ENCODE peak calls at places on chromosomes 6 and 20, in six cellular contexts. One of them, this sample, is unnamed.

GRCh38 chr6:164436976-164437375 is 872.4 kb downstream of the C6orf118 start:
- DNase-seq in GM23338: no peak
- DNase-seq in neural progenitor cell: no peak
- DNase-seq in GM23248: no peak
- DNase-seq in MM.1S: no peak
- DNase-seq in SK-N-SH: no peak
- DNase-seq in this sample: no peak

GRCh38 chr6:97947841-97948240 is 664.8 kb upstream of the MMS22L start:
- DNase-seq in GM23248: peak; percentile 24
- DNase-seq in GM23338: no peak
- DNase-seq in MM.1S: no peak
- DNase-seq in neural progenitor cell: no peak
- DNase-seq in SK-N-SH: peak; percentile 7
- DNase-seq in this sample: peak; percentile 91

GRCh38 chr6:129946439-129947140 is 71.8 kb upstream of the L3MBTL3 start:
- DNase-seq in GM23248: no peak
- DNase-seq in SK-N-SH: no peak
- DNase-seq in GM23338: peak; percentile 79
- DNase-seq in MM.1S: no peak
- DNase-seq in neural progenitor cell: peak; percentile 79
- DNase-seq in this sample: no peak

GRCh38 chr20:61184194-61184593 is 67.9 kb upstream of the CDH4 start:
- DNase-seq in GM23248: no peak
- DNase-seq in MM.1S: no peak
- DNase-seq in SK-N-SH: no peak
- DNase-seq in GM23338: no peak
- DNase-seq in neural progenitor cell: no peak
- DNase-seq in this sample: no peak

GRCh38 chr6:44715188-44715587 is 327.7 kb downstream of the CDC5L start:
- DNase-seq in GM23248: no peak
- DNase-seq in MM.1S: no peak
- DNase-seq in GM23338: no peak
- DNase-seq in neural progenitor cell: no peak
- DNase-seq in SK-N-SH: peak; percentile 82
- DNase-seq in this sample: no peak

GRCh38 chr6:73290435-73290834 is 27.4 kb upstream of the KHDC1 start:
- DNase-seq in GM23338: no peak
- DNase-seq in neural progenitor cell: no peak
- DNase-seq in MM.1S: no peak
- DNase-seq in GM23248: peak; percentile 56
- DNase-seq in SK-N-SH: no peak
- DNase-seq in this sample: no peak

GRCh38 chr6:56803594-56803993 is 151.3 kb upstream of the BEND6 start:
- DNase-seq in GM23338: no peak
- DNase-seq in neural progenitor cell: no peak
- DNase-seq in GM23248: peak; percentile 85
- DNase-seq in SK-N-SH: no peak
- DNase-seq in MM.1S: no peak
- DNase-seq in this sample: peak; percentile 10

GRCh38 chr20:21288587-21289370 is 14.4 kb upstream of the XRN2 start:
- DNase-seq in GM23338: no peak
- DNase-seq in GM23248: no peak
- DNase-seq in MM.1S: no peak
- DNase-seq in SK-N-SH: no peak
- DNase-seq in neural progenitor cell: no peak
- DNase-seq in this sample: no peak

GRCh38 chr6:142444800-142445405 is 143.1 kb downstream of the ADGRG6 start:
- DNase-seq in GM23338: no peak
- DNase-seq in neural progenitor cell: no peak
- DNase-seq in MM.1S: no peak
- DNase-seq in GM23248: no peak
- DNase-seq in SK-N-SH: no peak
- DNase-seq in this sample: no peak

GRCh38 chr20:40990542-40991120 is 38.0 kb upstream of the TOP1 start:
- DNase-seq in SK-N-SH: peak; percentile 84
- DNase-seq in neural progenitor cell: peak; percentile 87
- DNase-seq in GM23338: peak; percentile 94
- DNase-seq in GM23248: peak; percentile 94
- DNase-seq in MM.1S: peak; percentile 84
- DNase-seq in this sample: peak; percentile 77

GRCh38 chr6:17334265-17334664 is 53.1 kb downstream of the RBM24 start:
- DNase-seq in GM23338: no peak
- DNase-seq in GM23248: peak; percentile 40
- DNase-seq in MM.1S: no peak
- DNase-seq in neural progenitor cell: no peak
- DNase-seq in SK-N-SH: no peak
- DNase-seq in this sample: peak; percentile 9

GRCh38 chr20:31608256-31608980 is 3.3 kb downstream of the ID1 start:
- DNase-seq in GM23248: peak; percentile 90
- DNase-seq in GM23338: peak; percentile 100
- DNase-seq in neural progenitor cell: peak; percentile 93
- DNase-seq in SK-N-SH: peak; percentile 81
- DNase-seq in MM.1S: no peak
- DNase-seq in this sample: peak; percentile 86

GRCh38 chr6:64602993-64603392 is 967.4 kb downstream of the PHF3 start:
- DNase-seq in neural progenitor cell: no peak
- DNase-seq in GM23248: no peak
- DNase-seq in SK-N-SH: no peak
- DNase-seq in MM.1S: no peak
- DNase-seq in GM23338: no peak
- DNase-seq in this sample: no peak

GRCh38 chr6:30685157-30685976 is 1.1 kb downstream of the PPP1R18 start:
- DNase-seq in GM23248: peak; percentile 60
- DNase-seq in neural progenitor cell: no peak
- DNase-seq in SK-N-SH: no peak
- DNase-seq in GM23338: peak; percentile 48
- DNase-seq in MM.1S: peak; percentile 37
- DNase-seq in this sample: no peak

GRCh38 chr6:91243436-91243835 is 656.6 kb upstream of the MAP3K7 start:
- DNase-seq in GM23248: no peak
- DNase-seq in SK-N-SH: no peak
- DNase-seq in GM23338: no peak
- DNase-seq in MM.1S: no peak
- DNase-seq in neural progenitor cell: no peak
- DNase-seq in this sample: no peak

GRCh38 chr6:22904413-22904812 is 335.0 kb downstream of the HDGFL1 start:
- DNase-seq in neural progenitor cell: no peak
- DNase-seq in GM23338: no peak
- DNase-seq in GM23248: no peak
- DNase-seq in MM.1S: no peak
- DNase-seq in SK-N-SH: no peak
- DNase-seq in this sample: no peak

GRCh38 chr6:145530454-145530853 is 204.9 kb downstream of the EPM2A start:
- DNase-seq in neural progenitor cell: no peak
- DNase-seq in GM23338: no peak
- DNase-seq in GM23248: no peak
- DNase-seq in MM.1S: no peak
- DNase-seq in SK-N-SH: no peak
- DNase-seq in this sample: no peak

GRCh38 chr6:133358598-133358997 is 117.4 kb downstream of the EYA4 start:
- DNase-seq in SK-N-SH: no peak
- DNase-seq in neural progenitor cell: no peak
- DNase-seq in GM23338: no peak
- DNase-seq in GM23248: no peak
- DNase-seq in MM.1S: no peak
- DNase-seq in this sample: no peak

GRCh38 chr20:32560989-32561830 is 23.9 kb downstream of the NOL4L start:
- DNase-seq in GM23248: peak; percentile 48
- DNase-seq in SK-N-SH: no peak
- DNase-seq in GM23338: peak; percentile 68
- DNase-seq in neural progenitor cell: peak; percentile 83
- DNase-seq in MM.1S: no peak
- DNase-seq in this sample: no peak

GRCh38 chr6:12238191-12238590 is 52.0 kb upstream of the EDN1 start:
- DNase-seq in GM23338: no peak
- DNase-seq in neural progenitor cell: no peak
- DNase-seq in MM.1S: no peak
- DNase-seq in SK-N-SH: no peak
- DNase-seq in GM23248: no peak
- DNase-seq in this sample: no peak

GRCh38 chr6:16691328-16691727 is 69.9 kb downstream of the ATXN1 start:
- DNase-seq in SK-N-SH: no peak
- DNase-seq in neural progenitor cell: no peak
- DNase-seq in GM23338: no peak
- DNase-seq in GM23248: no peak
- DNase-seq in MM.1S: peak; percentile 53
- DNase-seq in this sample: no peak

GRCh38 chr6:143337201-143337949 is 113.1 kb downstream of the ADAT2 start:
- DNase-seq in MM.1S: no peak
- DNase-seq in GM23338: peak; percentile 93
- DNase-seq in SK-N-SH: peak; percentile 48
- DNase-seq in neural progenitor cell: peak; percentile 70
- DNase-seq in GM23248: no peak
- DNase-seq in this sample: no peak

GRCh38 chr6:16257999-16258708 is 19.8 kb downstream of the GMPR start:
- DNase-seq in MM.1S: no peak
- DNase-seq in GM23248: no peak
- DNase-seq in SK-N-SH: no peak
- DNase-seq in neural progenitor cell: no peak
- DNase-seq in GM23338: peak; percentile 51
- DNase-seq in this sample: no peak

GRCh38 chr6:30651143-30651542 is 4.2 kb downstream of the C6orf136 start:
- DNase-seq in GM23248: no peak
- DNase-seq in MM.1S: no peak
- DNase-seq in SK-N-SH: no peak
- DNase-seq in GM23338: no peak
- DNase-seq in neural progenitor cell: no peak
- DNase-seq in this sample: no peak

GRCh38 chr6:97630592-97630991 is 347.6 kb upstream of the MMS22L start:
- DNase-seq in GM23248: peak; percentile 67
- DNase-seq in MM.1S: no peak
- DNase-seq in SK-N-SH: no peak
- DNase-seq in neural progenitor cell: no peak
- DNase-seq in GM23338: no peak
- DNase-seq in this sample: no peak

GRCh38 chr6:19465240-19465639 is 371.9 kb upstream of the ID4 start:
- DNase-seq in SK-N-SH: no peak
- DNase-seq in neural progenitor cell: no peak
- DNase-seq in MM.1S: no peak
- DNase-seq in GM23338: no peak
- DNase-seq in GM23248: no peak
- DNase-seq in this sample: no peak

GRCh38 chr6:149268146-149268545 is 49.4 kb upstream of the TAB2 start:
- DNase-seq in neural progenitor cell: no peak
- DNase-seq in GM23338: no peak
- DNase-seq in GM23248: no peak
- DNase-seq in MM.1S: no peak
- DNase-seq in SK-N-SH: no peak
- DNase-seq in this sample: no peak

GRCh38 chr6:149264629-149265028 is 52.9 kb upstream of the TAB2 start:
- DNase-seq in GM23248: no peak
- DNase-seq in SK-N-SH: no peak
- DNase-seq in MM.1S: no peak
- DNase-seq in GM23338: no peak
- DNase-seq in neural progenitor cell: peak; percentile 31
- DNase-seq in this sample: no peak

GRCh38 chr6:149266659-149267058 is 50.9 kb upstream of the TAB2 start:
- DNase-seq in GM23248: no peak
- DNase-seq in MM.1S: peak; percentile 43
- DNase-seq in neural progenitor cell: no peak
- DNase-seq in GM23338: no peak
- DNase-seq in SK-N-SH: no peak
- DNase-seq in this sample: no peak

GRCh38 chr6:149267513-149268043 is 49.9 kb upstream of the TAB2 start:
- DNase-seq in neural progenitor cell: no peak
- DNase-seq in MM.1S: no peak
- DNase-seq in GM23248: no peak
- DNase-seq in GM23338: no peak
- DNase-seq in SK-N-SH: no peak
- DNase-seq in this sample: no peak

DNA sequence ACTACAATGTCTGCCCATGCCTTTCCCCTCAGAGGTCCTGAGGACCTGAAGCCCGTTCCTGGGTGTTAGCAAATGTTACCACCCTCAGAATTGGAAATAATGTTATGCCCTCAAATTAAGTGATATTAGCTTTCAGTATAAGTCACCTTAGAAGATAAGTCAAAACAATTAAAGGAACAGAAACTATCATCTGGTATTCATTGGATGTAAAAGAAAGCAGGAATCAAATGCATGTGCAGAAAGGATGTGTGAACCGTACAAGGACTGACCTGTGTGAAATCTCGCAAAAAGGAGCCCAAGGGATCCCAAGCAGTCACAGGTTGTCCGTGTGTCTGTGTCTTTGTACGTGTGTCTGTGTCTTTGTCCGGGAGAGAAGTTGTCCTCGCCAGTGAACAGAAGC is 51.6 kb upstream of the TAB2 start:
- DNase-seq in GM23338: no peak
- DNase-seq in MM.1S: no peak
- DNase-seq in neural progenitor cell: no peak
- DNase-seq in SK-N-SH: no peak
- DNase-seq in GM23248: no peak
- DNase-seq in this sample: no peak
- H3K27ac ChIP-seq in GM23338: no peak overlapping the region
- H3K27ac ChIP-seq in MM.1S: no peak overlapping the region
- H3K27ac ChIP-seq in neural progenitor cell: no peak overlapping the region
- H3K27ac ChIP-seq in SK-N-SH: no peak overlapping the region
- H3K27ac ChIP-seq in GM23248: no peak overlapping the region
- H3K27ac ChIP-seq in this sample: no peak overlapping the region

GRCh38 chr20:5548112-5548511 is 202.1 kb upstream of the SHLD1 start:
- DNase-seq in GM23338: no peak
- DNase-seq in SK-N-SH: no peak
- DNase-seq in neural progenitor cell: no peak
- DNase-seq in MM.1S: no peak
- DNase-seq in GM23248: no peak
- DNase-seq in this sample: no peak
- H3F3A ChIP-seq in GM23338: no peaks in the 10 kb centered on the region
- H3F3A ChIP-seq in SK-N-SH: peaks cover 4% of the 10 kb centered on the region
- H3F3A ChIP-seq in neural progenitor cell: no peaks in the 10 kb centered on the region
- H3F3A ChIP-seq in MM.1S: no peaks in the 10 kb centered on the region
- H3F3A ChIP-seq in GM23248: peaks cover 15% of the 10 kb centered on the region
- H3F3A ChIP-seq in this sample: no peaks in the 10 kb centered on the region

DNA sequence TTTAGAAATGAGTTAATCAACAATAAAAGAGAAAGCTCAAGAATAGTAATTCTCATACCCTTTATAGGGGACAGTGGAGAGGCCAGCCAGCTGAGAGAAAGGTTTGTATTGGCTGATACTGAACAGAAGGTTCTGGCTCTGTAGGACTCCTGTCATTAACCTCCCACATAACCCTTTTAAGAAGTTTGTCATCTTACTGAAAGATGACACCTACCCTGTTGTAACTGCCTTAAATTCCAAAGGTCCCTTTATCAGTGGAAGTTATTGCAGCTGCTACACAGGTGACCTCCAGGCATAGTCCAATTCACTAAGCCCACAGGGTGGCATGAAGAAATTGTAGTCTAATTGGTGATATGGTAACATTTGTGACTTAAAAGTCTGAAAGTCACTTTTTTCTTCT is 790.1 kb downstream of the TENT5A start:
- DNase-seq in GM23338: no peak
- DNase-seq in SK-N-SH: no peak
- DNase-seq in neural progenitor cell: no peak
- DNase-seq in GM23248: no peak
- DNase-seq in MM.1S: no peak
- DNase-seq in this sample: no peak
- H3K27ac ChIP-seq in GM23338: no peak overlapping the region
- H3K27ac ChIP-seq in SK-N-SH: no peak overlapping the region
- H3K27ac ChIP-seq in neural progenitor cell: no peak overlapping the region
- H3K27ac ChIP-seq in GM23248: no peak overlapping the region
- H3K27ac ChIP-seq in MM.1S: no peak overlapping the region
- H3K27ac ChIP-seq in this sample: no peak overlapping the region

GRCh38 chr20:47480705-47481104 is 21.0 kb upstream of the NCOA3 start:
- DNase-seq in MM.1S: no peak
- DNase-seq in GM23338: no peak
- DNase-seq in SK-N-SH: no peak
- DNase-seq in GM23248: no peak
- DNase-seq in neural progenitor cell: no peak
- DNase-seq in this sample: no peak
- H3F3A ChIP-seq in MM.1S: no peaks in the 10 kb centered on the region
- H3F3A ChIP-seq in GM23338: no peaks in the 10 kb centered on the region
- H3F3A ChIP-seq in SK-N-SH: no peaks in the 10 kb centered on the region
- H3F3A ChIP-seq in GM23248: no peaks in the 10 kb centered on the region
- H3F3A ChIP-seq in neural progenitor cell: no peaks in the 10 kb centered on the region
- H3F3A ChIP-seq in this sample: peaks cover 3% of the 10 kb centered on the region